ENCODE peak calls at places on chromosomes 11 and 22, in six cellular contexts. One of them, this sample, is unnamed.

GRCh38 chr11:17430616-17431015 is 42.2 kb upstream of the KCNJ11 start:
- DNase-seq in colonic mucosa: no peak
- DNase-seq in A549: no peak
- DNase-seq in heart left ventricle: no peak
- DNase-seq in transverse colon: no peak
- DNase-seq in K562: no peak
- DNase-seq in this sample: no peak

GRCh38 chr22:39309881-39310714 is 9.3 kb downstream of the RPL3 start:
- DNase-seq in A549: no peak
- DNase-seq in K562: no peak
- DNase-seq in colonic mucosa: no peak
- DNase-seq in heart left ventricle: peak
- DNase-seq in transverse colon: no peak
- DNase-seq in this sample: no peak

GRCh38 chr22:49976439-49977175 is 16.0 kb downstream of the PIM3 start:
- DNase-seq in K562: peak
- DNase-seq in transverse colon: peak
- DNase-seq in colonic mucosa: no peak
- DNase-seq in A549: peak
- DNase-seq in heart left ventricle: no peak
- DNase-seq in this sample: no peak

GRCh38 chr22:45657701-45658100 is 13.9 kb upstream of the ATXN10 start:
- DNase-seq in colonic mucosa: no peak
- DNase-seq in A549: no peak
- DNase-seq in K562: no peak
- DNase-seq in transverse colon: no peak
- DNase-seq in heart left ventricle: no peak
- DNase-seq in this sample: no peak

GRCh38 chr11:94525933-94526332 is 13.7 kb downstream of the C11orf97 start:
- DNase-seq in colonic mucosa: peak
- DNase-seq in transverse colon: peak
- DNase-seq in K562: peak
- DNase-seq in heart left ventricle: peak
- DNase-seq in A549: no peak
- DNase-seq in this sample: no peak

GRCh38 chr11:10349806-10350205 is 44.9 kb downstream of the ADM start:
- DNase-seq in colonic mucosa: no peak
- DNase-seq in K562: no peak
- DNase-seq in heart left ventricle: no peak
- DNase-seq in transverse colon: no peak
- DNase-seq in A549: no peak
- DNase-seq in this sample: no peak

GRCh38 chr22:39603345-39603744 is 32.8 kb downstream of the CACNA1I start:
- DNase-seq in heart left ventricle: no peak
- DNase-seq in transverse colon: no peak
- DNase-seq in colonic mucosa: no peak
- DNase-seq in A549: no peak
- DNase-seq in K562: no peak
- DNase-seq in this sample: no peak

GRCh38 chr11:47886096-47886495 is 37.9 kb upstream of the NUP160 start:
- DNase-seq in heart left ventricle: no peak
- DNase-seq in A549: peak
- DNase-seq in K562: no peak
- DNase-seq in transverse colon: no peak
- DNase-seq in colonic mucosa: peak
- DNase-seq in this sample: no peak

GRCh38 chr11:130675456-130675855 is 227.0 kb downstream of the ADAMTS15 start:
- DNase-seq in heart left ventricle: peak
- DNase-seq in A549: no peak
- DNase-seq in K562: no peak
- DNase-seq in colonic mucosa: no peak
- DNase-seq in transverse colon: peak
- DNase-seq in this sample: peak

GRCh38 chr11:128496684-128497056 is 90.7 kb downstream of the ETS1 start:
- DNase-seq in A549: peak
- DNase-seq in transverse colon: no peak
- DNase-seq in K562: no peak
- DNase-seq in heart left ventricle: no peak
- DNase-seq in colonic mucosa: no peak
- DNase-seq in this sample: no peak

GRCh38 chr11:128496249-128496648 is 91.1 kb downstream of the ETS1 start:
- DNase-seq in A549: no peak
- DNase-seq in K562: no peak
- DNase-seq in transverse colon: no peak
- DNase-seq in heart left ventricle: no peak
- DNase-seq in colonic mucosa: no peak
- DNase-seq in this sample: no peak

GRCh38 chr11:128499613-128500213 is 87.6 kb downstream of the ETS1 start:
- DNase-seq in heart left ventricle: no peak
- DNase-seq in K562: no peak
- DNase-seq in colonic mucosa: no peak
- DNase-seq in A549: no peak
- DNase-seq in transverse colon: no peak
- DNase-seq in this sample: no peak

GRCh38 chr11:128498846-128499245 is 88.5 kb downstream of the ETS1 start:
- DNase-seq in A549: no peak
- DNase-seq in K562: no peak
- DNase-seq in colonic mucosa: no peak
- DNase-seq in transverse colon: no peak
- DNase-seq in heart left ventricle: no peak
- DNase-seq in this sample: no peak

GRCh38 chr11:128497057-128497957 is 90.1 kb downstream of the ETS1 start:
- DNase-seq in transverse colon: no peak
- DNase-seq in K562: no peak
- DNase-seq in A549: peak
- DNase-seq in heart left ventricle: peak
- DNase-seq in colonic mucosa: no peak
- DNase-seq in this sample: no peak
- H3K4me3 ChIP-seq in transverse colon: no peak
- H3K4me3 ChIP-seq in K562: no peak
- H3K4me3 ChIP-seq in A549: peak
- H3K4me3 ChIP-seq in heart left ventricle: peak
- H3K4me3 ChIP-seq in colonic mucosa: no peak
- H3K4me3 ChIP-seq in this sample: peak

GRCh38 chr11:119422505-119423416 is at the start of gene THY1:
- DNase-seq in K562: no peak
- DNase-seq in heart left ventricle: no peak
- DNase-seq in transverse colon: no peak
- DNase-seq in colonic mucosa: no peak
- DNase-seq in A549: no peak
- DNase-seq in this sample: no peak
- H3K27ac ChIP-seq in K562: no peak
- H3K27ac ChIP-seq in heart left ventricle: no peak
- H3K27ac ChIP-seq in transverse colon: peak
- H3K27ac ChIP-seq in colonic mucosa: no peak
- H3K27ac ChIP-seq in A549: peak
- H3K27ac ChIP-seq in this sample: peak

GRCh38 chr11:1486054-1486825 is at the start of gene MOB2:
- DNase-seq in heart left ventricle: peak
- DNase-seq in transverse colon: peak
- DNase-seq in A549: no peak
- DNase-seq in colonic mucosa: peak
- DNase-seq in K562: no peak
- DNase-seq in this sample: peak
- H3K4me3 ChIP-seq in heart left ventricle: peak
- H3K4me3 ChIP-seq in transverse colon: peak
- H3K4me3 ChIP-seq in A549: no peak
- H3K4me3 ChIP-seq in colonic mucosa: peak
- H3K4me3 ChIP-seq in K562: no peak
- H3K4me3 ChIP-seq in this sample: peak

GRCh38 chr22:37676691-37677627 is 1.5 kb downstream of the LGALS1 start:
- DNase-seq in colonic mucosa: peak
- DNase-seq in K562: peak
- DNase-seq in heart left ventricle: peak
- DNase-seq in A549: peak
- DNase-seq in transverse colon: peak
- DNase-seq in this sample: peak
- H3K27ac ChIP-seq in colonic mucosa: peak
- H3K27ac ChIP-seq in K562: peak
- H3K27ac ChIP-seq in heart left ventricle: peak
- H3K27ac ChIP-seq in A549: peak
- H3K27ac ChIP-seq in transverse colon: peak
- H3K27ac ChIP-seq in this sample: peak

GRCh38 chr11:61551630-61552029 is 29.2 kb downstream of the SYT7 start:
- DNase-seq in colonic mucosa: no peak
- DNase-seq in A549: peak
- DNase-seq in K562: no peak
- DNase-seq in heart left ventricle: peak
- DNase-seq in transverse colon: no peak
- DNase-seq in this sample: no peak
- H3K4me3 ChIP-seq in colonic mucosa: no peak
- H3K4me3 ChIP-seq in A549: no peak
- H3K4me3 ChIP-seq in K562: no peak
- H3K4me3 ChIP-seq in heart left ventricle: no peak
- H3K4me3 ChIP-seq in transverse colon: no peak
- H3K4me3 ChIP-seq in this sample: no peak

GRCh38 chr11:75320046-75320618 is 31.3 kb downstream of the ARRB1 start:
- DNase-seq in transverse colon: no peak
- DNase-seq in heart left ventricle: peak
- DNase-seq in colonic mucosa: no peak
- DNase-seq in K562: no peak
- DNase-seq in A549: no peak
- DNase-seq in this sample: no peak
- H3K27ac ChIP-seq in transverse colon: peak
- H3K27ac ChIP-seq in heart left ventricle: peak
- H3K27ac ChIP-seq in colonic mucosa: peak
- H3K27ac ChIP-seq in K562: no peak
- H3K27ac ChIP-seq in A549: no peak
- H3K27ac ChIP-seq in this sample: no peak

DNA sequence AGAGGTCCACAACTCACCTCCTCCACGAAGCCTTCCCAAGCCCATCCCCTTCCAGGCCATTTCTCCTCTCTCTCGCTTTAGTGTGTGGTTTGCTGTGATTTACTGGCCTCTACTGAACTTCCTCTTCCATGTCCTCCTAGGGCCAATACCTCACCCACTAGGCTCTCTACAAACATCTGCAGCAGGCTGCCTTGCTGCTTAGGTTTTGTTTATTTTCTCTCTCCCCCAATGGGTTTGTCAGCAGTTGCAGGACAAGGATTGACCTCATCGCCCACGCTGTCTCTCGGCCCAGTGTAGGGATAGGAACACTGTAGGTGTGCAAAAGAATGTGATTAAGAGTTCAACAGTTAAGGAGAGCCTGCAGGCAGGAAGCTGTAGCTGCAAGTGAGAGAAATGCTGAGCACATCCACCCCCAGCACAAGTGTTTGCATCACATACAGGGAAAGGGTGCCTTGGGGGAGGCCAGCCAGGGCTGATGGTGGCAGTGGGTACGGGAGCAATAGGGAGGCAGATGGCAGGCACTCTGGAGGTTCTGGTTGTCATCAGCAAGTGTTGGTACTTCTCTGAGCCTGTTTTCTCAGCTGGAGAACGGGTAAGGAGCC is 1.4 kb downstream of the PC start:
- DNase-seq in colonic mucosa: no peak
- DNase-seq in transverse colon: no peak
- DNase-seq in A549: peak
- DNase-seq in K562: peak
- DNase-seq in heart left ventricle: peak
- DNase-seq in this sample: no peak
- H3K4me3 ChIP-seq in colonic mucosa: peak
- H3K4me3 ChIP-seq in transverse colon: no peak
- H3K4me3 ChIP-seq in A549: peak
- H3K4me3 ChIP-seq in K562: no peak
- H3K4me3 ChIP-seq in heart left ventricle: peak
- H3K4me3 ChIP-seq in this sample: peak